ENCODE peak calls at places on chromosomes 3 and 15, in six cellular contexts. K is HCT116, E is K562, Y is H1, B is GM12878, Z is SK-N-SH. J is an unnamed sample.

GRCh38 chr3:42855219-42855546 is 20.5 kb downstream of the CYP8B1 start:
- DNase-seq in K (no peak), E (no peak), Y (no peak), B (no peak), Z (no peak), J (no peak)

GRCh38 chr3:52531636-52532516 is 1.8 kb downstream of the NT5DC2 start:
- DNase-seq in K (no peak), E (no peak), Y (no peak), B (no peak), Z (no peak), J (no peak)

GRCh38 chr3:173891272-173892100 is 493.9 kb downstream of the NLGN1 start:
- DNase-seq in K (no peak), E (no peak), Y (no peak), B (no peak), Z (no peak), J (no peak)

GRCh38 chr3:146781059-146781458 is 175.9 kb upstream of the PLSCR5 start:
- DNase-seq in K (no peak), E (no peak), Y (no peak), B (no peak), Z (no peak), J (no peak)

GRCh38 chr3:38121832-38122461 is 15.0 kb downstream of the ACAA1 start:
- DNase-seq in K (no peak), E (no peak), Y (no peak), B (no peak), Z (no peak), J (no peak)

GRCh38 chr15:69034352-69034751 is 19.9 kb downstream of the NOX5 start:
- DNase-seq in K (no peak), E (no peak), Y (no peak), B (no peak), Z (no peak), J (no peak)

GRCh38 chr3:27596334-27596841 is 112.2 kb upstream of the SLC4A7 start:
- DNase-seq in K (no peak), E (no peak), Y (no peak), B (peak), Z (no peak), J (no peak)

GRCh38 chr15:41544650-41545015 is 576 bp upstream of the RPAP1 start:
- DNase-seq in K (no peak), E (no peak), Y (no peak), B (no peak), Z (peak), J (no peak)

GRCh38 chr15:79208179-79208578 is 74.3 kb upstream of the ANKRD34C start:
- DNase-seq in K (no peak), E (no peak), Y (no peak), B (no peak), Z (no peak), J (no peak)

GRCh38 chr15:80093854-80094418 is 34.5 kb downstream of the ZFAND6 start:
- DNase-seq in K (no peak), E (peak), Y (no peak), B (no peak), Z (peak), J (no peak)

GRCh38 chr3:166879661-166880060 is 500.4 kb downstream of the ZBBX start:
- DNase-seq in K (no peak), E (no peak), Y (no peak), B (no peak), Z (no peak), J (no peak)

GRCh38 chr15:61130945-61131597 is 98.0 kb downstream of the RORA start:
- DNase-seq in K (no peak), E (no peak), Y (no peak), B (no peak), Z (no peak), J (no peak)

GRCh38 chr15:87871130-87871737 is 385.3 kb downstream of the NTRK3 start:
- DNase-seq in K (no peak), E (no peak), Y (no peak), B (no peak), Z (no peak), J (no peak)

GRCh38 chr3:175672119-175672689 is 813.1 kb downstream of the NAALADL2 start:
- DNase-seq in K (no peak), E (no peak), Y (no peak), B (no peak), Z (peak), J (no peak)

GRCh38 chr3:41900265-41900664 is 61.6 kb downstream of the ULK4 start:
- DNase-seq in K (no peak), E (no peak), Y (no peak), B (no peak), Z (no peak), J (no peak)

GRCh38 chr3:18223591-18224338 is 201.4 kb downstream of the SATB1 start:
- DNase-seq in K (no peak), E (no peak), Y (no peak), B (peak), Z (peak), J (no peak)

GRCh38 chr3:16203671-16204629 is 29.5 kb downstream of the GALNT15 start:
- DNase-seq in K (no peak), E (no peak), Y (no peak), B (no peak), Z (no peak), J (no peak)
- TF ChIP-seq JUND in K (no peak), E (no peak), Y (no peak), B (no peak), Z (no peak), J (no peak)

DNA sequence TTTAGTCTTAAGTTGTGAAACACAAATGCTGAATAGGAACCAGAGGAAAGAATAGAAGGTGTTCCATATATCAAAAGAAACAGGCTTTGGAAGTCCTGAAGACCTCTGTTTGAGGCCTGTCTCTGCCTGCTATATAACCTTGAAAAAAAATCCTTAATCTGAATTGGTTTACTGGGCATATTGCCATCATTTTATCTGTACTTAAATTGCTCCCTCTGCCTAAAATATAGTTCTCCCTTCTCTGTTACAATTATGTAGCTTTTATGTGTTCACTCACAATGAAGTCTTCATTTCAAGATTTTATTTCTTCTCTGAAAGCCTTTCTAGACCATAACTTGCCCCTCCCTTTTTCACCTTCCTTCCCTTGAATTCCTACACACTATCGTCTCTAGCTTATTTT is 21.2 kb downstream of the ARL13B start:
- DNase-seq in K (no peak), E (no peak), Y (no peak), B (no peak), Z (no peak), J (no peak)
- TF ChIP-seq JUND in K (no peak), E (no peak), Y (no peak), B (no peak), Z (no peak), J (no peak)

GRCh38 chr3:12270976-12271375 is 17.9 kb upstream of the PPARG start:
- DNase-seq in K (no peak), E (no peak), Y (no peak), B (no peak), Z (no peak), J (no peak)
- TF ChIP-seq JUND in K (no peak), E (no peak), Y (no peak), B (no peak), Z (no peak), J (no peak)

GRCh38 chr3:58585005-58585786 is 8.0 kb upstream of the FAM107A start:
- DNase-seq in K (peak), E (peak), Y (peak), B (no peak), Z (peak), J (peak)
- TF ChIP-seq JUND in K (no peak), E (no peak), Y (no peak), B (no peak), Z (no peak), J (no peak)

DNA sequence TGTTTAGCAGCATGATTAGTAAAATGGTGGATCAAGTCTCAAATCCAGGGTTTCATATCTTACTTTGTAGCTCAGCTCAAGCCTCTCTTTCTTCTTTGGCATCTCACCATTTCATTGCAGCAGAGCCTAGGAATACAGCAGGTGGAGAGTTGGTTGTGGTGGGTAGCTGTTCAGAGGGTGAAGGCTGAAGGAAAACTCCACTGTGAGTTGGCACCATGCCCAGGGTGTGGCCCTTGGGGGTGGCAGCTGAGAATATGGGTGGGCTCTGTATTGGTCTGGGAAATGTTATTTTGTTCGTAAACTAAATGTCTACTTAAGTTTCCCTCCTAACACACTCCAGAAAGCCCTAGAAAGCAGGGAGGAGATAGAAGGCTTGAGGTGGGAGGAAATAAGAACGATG is 1.7 kb upstream of the MAP1A start:
- DNase-seq in K (no peak), E (no peak), Y (no peak), B (no peak), Z (no peak), J (no peak)
- TF ChIP-seq JUND in K (no peak), E (no peak), Y (no peak), B (no peak), Z (no peak), J (no peak)

GRCh38 chr3:15217841-15218267 is 11.8 kb downstream of the CAPN7 start:
- DNase-seq in K (no peak), E (no peak), Y (no peak), B (no peak), Z (no peak), J (no peak)
- TF ChIP-seq JUND in K (no peak), E (no peak), Y (no peak), B (no peak), Z (no peak), J (no peak)